ENCODE peak calls at places on chromosomes 7 and 10, in eight cellular contexts. V is fibroblast of pulmonary artery, U is choroid plexus epithelial cell, A is fibroblast of mammary gland, B is cardiac muscle cell, J is cardiac fibroblast, Q is HFF-Myc, W is ovary. F is an unnamed sample.

GRCh38 chr7:6640246-6640721 is 3.2 kb downstream of the ZNF316 start:
- DNase-seq in J (peak; percentile 76), U (peak; percentile 63), W (no peak), V (peak; percentile 47), Q (peak; percentile 61), A (peak; percentile 93), B (peak; percentile 74), F (no peak)

GRCh38 chr7:102287082-102287464 is 405 bp downstream of the SH2B2 start:
- DNase-seq in J (no peak), B (no peak), A (no peak), U (no peak), Q (no peak), V (no peak), W (peak; percentile 58), F (no peak)

GRCh38 chr10:91880310-91880709 is 29.0 kb downstream of the FGFBP3 start:
- DNase-seq in B (no peak), W (no peak), U (no peak), J (no peak), Q (peak; percentile 27), V (no peak), A (no peak), F (no peak)

GRCh38 chr7:108080094-108080656 is 50.0 kb downstream of the LAMB4 start:
- DNase-seq in J (no peak), U (no peak), A (no peak), Q (no peak), B (peak; percentile 57), W (no peak), V (peak; percentile 32), F (no peak)

GRCh38 chr7:72441791-72442190 is 29.7 kb upstream of the CALN1 start:
- DNase-seq in W (no peak), A (peak; percentile 86), U (no peak), Q (no peak), B (no peak), V (no peak), J (peak; percentile 2), F (no peak)

GRCh38 chr7:23239253-23239652 is 7.3 kb upstream of the GPNMB start:
- DNase-seq in Q (no peak), V (no peak), B (no peak), W (no peak), U (no peak), J (no peak), A (no peak), F (no peak)

GRCh38 chr10:71209324-71210030 is 2.9 kb upstream of the UNC5B start:
- DNase-seq in Q (no peak), A (no peak), U (no peak), B (no peak), J (no peak), W (no peak), V (no peak), F (no peak)

GRCh38 chr7:128352138-128352537 is 8.4 kb upstream of the RBM28 start:
- DNase-seq in B (peak; percentile 73), Q (no peak), U (peak; percentile 41), A (peak; percentile 19), J (peak; percentile 25), W (peak; percentile 51), V (peak; percentile 51), F (no peak)

GRCh38 chr7:90383879-90384278 is 19.4 kb upstream of the CLDN12 start:
- DNase-seq in V (peak; percentile 58), U (peak; percentile 74), W (no peak), Q (no peak), J (peak; percentile 83), A (peak; percentile 68), B (peak; percentile 39), F (no peak)

GRCh38 chr7:44787041-44787440 is 9.4 kb upstream of the PPIA start:
- DNase-seq in A (no peak), V (no peak), U (no peak), Q (no peak), J (no peak), W (no peak), B (no peak), F (no peak)

GRCh38 chr7:133511242-133511641 is 258.4 kb downstream of the EXOC4 start:
- DNase-seq in V (no peak), U (no peak), Q (no peak), W (no peak), J (no peak), B (no peak), A (no peak), F (no peak)

GRCh38 chr7:119935418-119936025 is 337.5 kb upstream of the KCND2 start:
- DNase-seq in J (peak; percentile 77), V (peak; percentile 71), W (no peak), A (peak; percentile 76), U (peak; percentile 68), Q (peak; percentile 1), B (peak; percentile 76), F (no peak)

GRCh38 chr7:48244902-48245301 is 73.6 kb downstream of the ABCA13 start:
- DNase-seq in A (peak; percentile 11), Q (no peak), B (peak; percentile 90), V (peak; percentile 76), U (peak; percentile 84), J (peak; percentile 34), W (no peak), F (no peak)

GRCh38 chr10:51867956-51868355 is 168.6 kb upstream of the CSTF2T start:
- DNase-seq in U (peak; percentile 84), W (no peak), A (peak; percentile 99), J (peak; percentile 94), B (peak; percentile 87), Q (peak; percentile 66), V (peak; percentile 88), F (peak; percentile 67)

GRCh38 chr7:105571891-105572290 is 9.4 kb downstream of the EFCAB10 start:
- DNase-seq in U (no peak), V (no peak), J (no peak), Q (no peak), A (no peak), B (no peak), W (no peak), F (no peak)

GRCh38 chr7:107023522-107024149 is 20.9 kb upstream of the PRKAR2B start:
- DNase-seq in A (no peak), W (no peak), J (no peak), V (no peak), B (peak; percentile 78), Q (no peak), U (peak; percentile 70), F (no peak)

GRCh38 chr7:30353932-30354607 is 69.7 kb downstream of the ZNRF2 start:
- DNase-seq in V (no peak), B (no peak), A (no peak), U (no peak), W (no peak), Q (no peak), J (no peak), F (no peak)

GRCh38 chr7:30353532-30353931 is 69.1 kb downstream of the ZNRF2 start:
- DNase-seq in A (no peak), B (no peak), V (no peak), W (no peak), U (no peak), Q (no peak), J (no peak), F (no peak)

GRCh38 chr7:30351724-30352123 is 67.3 kb downstream of the ZNRF2 start:
- DNase-seq in J (no peak), B (no peak), V (no peak), A (no peak), Q (no peak), W (no peak), U (no peak), F (no peak)

GRCh38 chr7:30351274-30351673 is 66.9 kb downstream of the ZNRF2 start:
- DNase-seq in Q (no peak), J (no peak), W (no peak), A (no peak), B (peak; percentile 7), U (no peak), V (no peak), F (no peak)

GRCh38 chr7:30352169-30352568 is 67.8 kb downstream of the ZNRF2 start:
- DNase-seq in A (no peak), J (no peak), U (no peak), B (no peak), V (no peak), Q (no peak), W (no peak), F (no peak)
- TF ChIP-seq CTCF in A (peak; percentile 10), J (no peak), U (no peak), B (no peak), V (no peak), Q (no peak), W (no peak), F (no peak)

DNA sequence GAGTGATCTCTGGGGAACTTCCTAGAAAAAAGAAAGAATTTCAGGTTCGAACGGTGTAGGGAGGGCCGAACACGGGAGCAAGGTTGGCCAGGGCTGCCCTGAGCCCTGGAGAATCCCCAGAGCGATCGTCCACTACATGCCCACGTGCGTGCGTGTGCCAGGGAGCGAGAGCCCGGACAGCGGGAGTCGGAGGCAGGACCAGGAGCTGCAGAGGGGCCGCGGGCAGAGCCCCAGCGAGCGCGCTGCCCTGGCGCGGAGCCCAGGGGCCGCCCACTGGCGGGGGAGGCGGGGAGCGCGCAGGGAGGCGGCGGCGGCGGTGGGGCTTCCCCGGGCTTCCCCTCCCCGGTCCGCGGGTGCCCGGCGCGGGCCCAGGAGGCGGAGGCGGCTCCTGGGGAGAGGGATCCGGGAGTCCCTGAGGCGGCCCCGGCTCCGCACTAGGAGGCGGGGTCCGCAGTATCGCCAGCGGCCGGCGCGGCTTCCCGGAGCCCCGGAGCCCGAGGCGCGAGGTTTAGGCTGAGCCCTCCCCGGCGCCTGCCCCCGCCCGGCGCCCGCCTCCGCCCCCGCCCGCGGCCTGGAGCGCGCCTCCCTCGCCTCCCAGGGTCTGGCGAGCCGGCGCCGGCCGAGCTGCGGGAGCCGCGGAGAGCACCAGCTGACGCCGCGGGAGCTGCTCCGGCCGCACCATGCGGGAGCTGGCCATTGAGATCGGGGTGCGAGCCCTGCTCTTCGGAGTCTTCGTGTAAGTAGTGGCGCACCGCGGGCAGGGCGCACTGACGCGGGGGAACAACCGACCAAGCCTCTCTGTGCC is at the start of gene PLPP4:
- DNase-seq in U (peak; percentile 55), B (peak; percentile 58), W (peak; percentile 29), A (no peak), V (peak; percentile 28), Q (no peak), J (no peak), F (no peak)
- H3K4me3 ChIP-seq in U (peak within 1 kb of the TSS; percentile 70), B (peak within 1 kb of the TSS; percentile 52), W (peak within 1 kb of the TSS; percentile 39), A (no peak within 1 kb of the TSS), V (peak within 1 kb of the TSS; percentile 53), Q (peak within 1 kb of the TSS; percentile 35), J (peak within 1 kb of the TSS; percentile 46), F (peak within 1 kb of the TSS; percentile 62)

DNA sequence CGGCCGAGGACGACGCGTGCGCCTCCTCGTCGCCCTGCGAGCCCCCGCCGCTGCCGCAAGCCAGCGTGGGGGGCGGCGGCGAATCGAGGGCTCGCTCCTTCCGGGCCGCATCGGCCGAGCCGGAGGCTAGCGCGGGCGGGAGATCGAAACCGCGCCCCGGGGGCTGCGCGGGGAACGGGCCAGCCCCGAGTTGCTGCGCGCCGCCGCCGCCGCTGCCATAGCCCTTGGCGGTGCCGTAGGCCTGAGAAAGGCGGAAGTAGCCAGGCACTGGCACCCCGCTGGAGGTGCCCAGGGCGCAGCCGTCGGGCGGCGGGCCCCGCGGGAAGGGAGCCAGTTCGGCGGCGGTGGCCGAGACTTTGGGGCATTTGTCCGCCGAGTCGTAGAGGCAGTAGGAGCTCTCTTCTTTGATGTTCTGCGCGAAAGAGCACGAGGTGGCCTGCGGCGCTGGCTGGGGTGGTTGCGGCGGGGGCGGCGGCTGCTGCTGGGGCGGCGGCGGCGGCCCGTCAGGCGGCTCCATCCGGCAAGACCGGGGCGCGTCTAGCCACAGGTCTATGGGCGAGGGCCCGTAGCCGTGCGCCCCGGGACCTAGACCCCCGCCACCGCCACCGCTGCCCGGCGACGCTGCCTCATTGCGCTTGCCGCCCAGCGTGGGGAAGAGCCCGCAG is 576 bp downstream of the HOXA10 start:
- DNase-seq in W (peak; percentile 27), J (no peak), A (no peak), B (no peak), V (no peak), U (no peak), Q (no peak), F (no peak)
- TF ChIP-seq CTCF in W (no peak), J (no peak), A (no peak), B (no peak), V (no peak), U (no peak), Q (no peak), F (no peak)

GRCh38 chr10:131452926-131453771 is 141.6 kb upstream of the TCERG1L start:
- DNase-seq in Q (no peak), A (no peak), W (peak; percentile 92), J (no peak), B (peak; percentile 27), U (no peak), V (no peak), F (no peak)
- H3K4me3 ChIP-seq in Q (no peak overlapping the region), A (no peak overlapping the region), W (no peak overlapping the region), J (no peak overlapping the region), B (no peak overlapping the region), U (no peak overlapping the region), V (no peak overlapping the region), F (no peak overlapping the region)

F was measured in AG09309.